ENCODE peak calls at places on chromosome 17, in ten cellular contexts. O, W, D, P, C, U, N, F, M and I are unnamed samples.

GRCh38 chr17:48048321-48049140 is at the start of gene NFE2L1:
- DNase-seq in O (peak), W (peak), D (peak), P (peak), C (peak), U (no peak), N (peak), F (peak), M (peak), I (peak)

GRCh38 chr17:78256705-78257559 is 25.5 kb downstream of the TMEM235 start:
- DNase-seq in O (no peak), W (no peak), D (peak), P (no peak), C (peak), U (no peak), N (no peak), F (no peak), M (no peak), I (no peak)

GRCh38 chr17:50689251-50689650 is 18.5 kb downstream of the ANKRD40 start:
- DNase-seq in O (no peak), W (no peak), D (peak), P (no peak), C (no peak), U (no peak), N (no peak), F (no peak), M (no peak), I (no peak)

GRCh38 chr17:7184091-7184488 is 4.9 kb upstream of the ASGR1 start:
- DNase-seq in O (no peak), W (peak), D (no peak), P (no peak), C (peak), U (no peak), N (peak), F (no peak), M (no peak), I (peak)

GRCh38 chr17:42296012-42296411 is 7.7 kb downstream of the STAT5A start:
- DNase-seq in O (no peak), W (no peak), D (no peak), P (no peak), C (no peak), U (no peak), N (no peak), F (no peak), M (no peak), I (no peak)

GRCh38 chr17:33871720-33872535 is 383.2 kb upstream of the CCL2 start:
- DNase-seq in O (peak), W (no peak), D (no peak), P (no peak), C (no peak), U (no peak), N (no peak), F (no peak), M (no peak), I (no peak)

GRCh38 chr17:68101992-68102758 is 66.6 kb downstream of the KPNA2 start:
- DNase-seq in O (no peak), W (no peak), D (no peak), P (no peak), C (no peak), U (peak), N (peak), F (no peak), M (no peak), I (no peak)

GRCh38 chr17:39150104-39150634 is 1.3 kb downstream of the PLXDC1 start:
- DNase-seq in O (no peak), W (no peak), D (no peak), P (no peak), C (no peak), U (no peak), N (no peak), F (no peak), M (no peak), I (no peak)

GRCh38 chr17:39462644-39463375 is 1.5 kb downstream of the CDK12 start:
- DNase-seq in O (no peak), W (peak), D (no peak), P (no peak), C (no peak), U (no peak), N (peak), F (no peak), M (no peak), I (no peak)

GRCh38 chr17:75105269-75106080 is 4.3 kb upstream of the ARMC7 start:
- DNase-seq in O (peak), W (peak), D (peak), P (no peak), C (no peak), U (no peak), N (peak), F (no peak), M (no peak), I (peak)

GRCh38 chr17:50148226-50149098 is 2.0 kb downstream of the PPP1R9B start:
- DNase-seq in O (peak), W (peak), D (peak), P (no peak), C (peak), U (peak), N (peak), F (peak), M (no peak), I (peak)

GRCh38 chr17:37605813-37606505 is 3.3 kb downstream of the SYNRG start:
- DNase-seq in O (no peak), W (no peak), D (no peak), P (no peak), C (no peak), U (peak), N (peak), F (no peak), M (no peak), I (peak)

GRCh38 chr17:28572294-28573099 is 1.2 kb upstream of the PIGS start:
- DNase-seq in O (no peak), W (no peak), D (no peak), P (no peak), C (peak), U (no peak), N (peak), F (no peak), M (no peak), I (no peak)
- H3K4me3 ChIP-seq in O (peak), W (no peak), D (no peak), P (peak), C (peak), U (peak), N (no peak), F (peak), M (peak), I (no peak)

GRCh38 chr17:55273579-55274370 is 9.0 kb downstream of the HLF start:
- DNase-seq in O (no peak), W (peak), D (peak), P (no peak), C (peak), U (no peak), N (no peak), F (peak), M (no peak), I (no peak)

GRCh38 chr17:55271958-55272710 is 7.4 kb downstream of the HLF start:
- DNase-seq in O (no peak), W (no peak), D (no peak), P (no peak), C (no peak), U (no peak), N (no peak), F (no peak), M (no peak), I (no peak)

GRCh38 chr17:55271223-55271571 is 6.4 kb downstream of the HLF start:
- DNase-seq in O (no peak), W (no peak), D (no peak), P (no peak), C (no peak), U (no peak), N (no peak), F (no peak), M (no peak), I (no peak)

GRCh38 chr17:55274371-55275255 is 9.9 kb downstream of the HLF start:
- DNase-seq in O (no peak), W (no peak), D (no peak), P (no peak), C (no peak), U (no peak), N (no peak), F (no peak), M (no peak), I (no peak)

DNA sequence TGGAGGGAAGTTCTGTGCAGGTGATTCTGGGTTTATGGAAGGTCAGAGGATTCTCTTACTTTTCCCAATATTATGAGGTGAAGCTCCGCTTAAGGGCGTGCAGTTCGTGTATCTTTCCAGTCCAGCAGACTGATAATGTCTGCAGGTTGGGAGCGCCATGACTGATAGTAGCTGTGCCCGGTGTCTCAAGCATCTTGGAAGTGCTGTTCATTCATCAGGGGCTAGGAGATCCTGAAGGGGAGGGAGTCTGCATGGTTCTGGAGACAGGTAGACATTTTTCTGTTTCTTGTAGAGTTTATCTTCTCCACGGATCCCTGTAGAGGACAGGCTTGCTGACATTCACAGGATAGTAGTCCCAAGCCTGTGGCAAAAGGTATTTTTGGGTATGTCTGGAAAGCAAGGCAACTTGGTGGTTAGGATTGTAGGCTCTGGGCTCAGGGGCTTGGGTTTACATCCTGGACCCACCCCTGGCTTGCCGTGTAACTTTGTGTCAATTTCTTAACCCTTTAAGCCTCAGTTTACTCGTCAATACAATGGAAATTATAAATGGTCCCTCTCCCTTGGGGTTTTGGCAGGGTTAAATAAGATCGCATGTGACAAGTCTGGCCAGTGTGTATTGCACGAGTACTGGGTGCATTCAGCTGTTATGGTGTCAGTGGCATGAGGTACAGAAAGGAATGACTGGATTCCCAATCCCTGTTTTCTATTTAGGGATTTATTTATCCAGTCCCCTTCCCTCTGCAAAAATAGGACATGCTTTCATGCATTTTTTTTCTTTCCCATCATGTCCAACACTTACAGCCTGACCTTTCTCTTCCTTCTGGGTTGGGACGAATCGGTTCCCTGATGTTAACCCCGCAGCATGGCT is 8.2 kb downstream of the HLF start:
- DNase-seq in O (no peak), W (no peak), D (no peak), P (no peak), C (no peak), U (no peak), N (no peak), F (no peak), M (no peak), I (no peak)
- H3K4me3 ChIP-seq in O (no peak), W (no peak), D (no peak), P (no peak), C (no peak), U (no peak), N (no peak), F (peak), M (no peak), I (no peak)

GRCh38 chr17:36485805-36486203 is 677 bp upstream of the ZNHIT3 start:
- DNase-seq in O (no peak), W (no peak), D (no peak), P (no peak), C (no peak), U (no peak), N (no peak), F (no peak), M (no peak), I (no peak)
- H3K4me3 ChIP-seq in O (peak), W (peak), D (peak), P (peak), C (peak), U (peak), N (no peak), F (peak), M (peak), I (peak)

DNA sequence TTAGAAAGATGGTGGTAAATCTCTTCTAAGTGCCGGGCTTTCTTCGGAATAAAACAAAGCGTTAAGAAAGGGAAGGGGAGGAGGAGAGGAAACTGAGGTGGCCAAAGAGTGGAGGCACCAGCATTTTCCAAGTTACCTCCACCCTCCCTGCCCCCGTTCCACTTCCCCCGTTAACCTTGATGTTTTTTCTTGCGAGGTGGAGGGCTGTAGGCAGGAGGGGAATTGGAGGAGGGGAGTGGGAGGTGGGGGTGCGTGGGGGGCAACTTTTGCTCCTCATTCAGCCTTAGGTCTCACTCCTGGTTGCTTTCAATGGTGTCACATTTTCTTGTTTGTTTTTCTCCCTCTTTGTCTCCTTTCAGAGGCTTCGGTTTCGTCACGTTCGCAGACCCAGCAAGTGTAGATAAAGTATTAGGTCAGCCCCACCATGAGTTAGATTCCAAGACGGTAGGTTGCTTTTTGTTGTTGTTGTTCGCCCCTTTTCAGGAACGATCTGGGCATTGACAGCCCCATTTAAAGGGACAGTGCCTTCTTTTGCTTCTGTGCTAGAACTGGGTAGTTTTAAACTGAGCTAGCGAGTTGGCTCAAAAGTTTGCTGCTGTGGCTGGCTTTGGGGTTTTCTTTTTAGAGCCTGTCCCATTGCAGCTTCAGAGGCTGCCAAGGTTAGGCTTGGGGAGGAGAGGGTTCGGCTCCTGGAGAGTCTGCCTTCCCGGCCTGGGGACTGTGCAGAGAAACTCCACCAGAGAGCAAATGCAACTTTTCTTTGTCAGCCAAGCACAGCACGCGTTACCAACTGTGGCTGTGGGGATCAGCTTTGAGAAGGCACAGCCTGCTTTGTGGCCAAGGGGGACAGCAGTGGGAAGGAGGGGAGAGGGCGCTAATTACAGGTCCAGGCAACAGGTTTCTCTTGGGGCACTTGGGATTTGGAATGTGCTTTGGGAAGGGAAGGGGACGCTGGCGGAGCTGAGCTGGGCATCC is 1.9 kb downstream of the MSI2 start:
- DNase-seq in O (no peak), W (no peak), D (peak), P (no peak), C (no peak), U (no peak), N (peak), F (no peak), M (no peak), I (no peak)
- H3K4me3 ChIP-seq in O (peak), W (peak), D (peak), P (peak), C (peak), U (peak), N (no peak), F (peak), M (peak), I (peak)